ENCODE peak calls at places on chromosomes 4 and X, in seven cellular contexts. G is cardiac muscle cell, D is tibial nerve, Q is mucosa of descending colon, F is astrocyte of the spinal cord, J is endothelial cell, K is psoas muscle. M is an unnamed sample.

GRCh38 chr4:180596888-180597483 is 1646.2 kb upstream of the TENM3 start:
- DNase-seq in Q (no peak), D (no peak), K (no peak), G (no peak), F (no peak), J (no peak), M (no peak)

GRCh38 chr4:65670331-65671031 is at the start of gene EPHA5:
- DNase-seq in F (peak), K (peak), Q (peak), D (peak), G (peak), J (peak), M (no peak)

GRCh38 chrX:140190441-140191108 is 225.3 kb upstream of the CXorf66 start:
- DNase-seq in F (peak), Q (peak), J (no peak), K (no peak), D (no peak), G (peak), M (no peak)

GRCh38 chr4:142596595-142596994 is 249.5 kb downstream of the INPP4B start:
- DNase-seq in Q (no peak), F (no peak), G (no peak), K (no peak), J (no peak), D (no peak), M (no peak)

GRCh38 chr4:56626420-56626819 is 54.7 kb downstream of the HOPX start:
- DNase-seq in K (no peak), G (no peak), J (no peak), Q (no peak), D (no peak), F (no peak), M (no peak)

GRCh38 chrX:87110142-87110541 is 407.5 kb upstream of the KLHL4 start:
- DNase-seq in K (no peak), F (no peak), D (no peak), Q (no peak), J (no peak), G (no peak), M (no peak)

GRCh38 chr4:168521736-168522135 is 24.9 kb downstream of the PALLD start:
- DNase-seq in Q (no peak), F (no peak), D (no peak), K (no peak), G (no peak), J (no peak), M (no peak)

GRCh38 chr4:108141213-108142045 is 27.3 kb downstream of the LEF1 start:
- DNase-seq in F (no peak), K (no peak), D (no peak), Q (no peak), J (no peak), G (no peak), M (no peak)

GRCh38 chrX:154596290-154596929 is 11.5 kb downstream of the CTAG1A start:
- DNase-seq in G (peak), Q (no peak), K (no peak), F (peak), D (no peak), J (no peak), M (peak)

GRCh38 chr4:10275696-10276095 is 159.1 kb upstream of the WDR1 start:
- DNase-seq in Q (no peak), G (no peak), D (no peak), J (no peak), F (no peak), K (no peak), M (no peak)

GRCh38 chrX:98931194-98931593 is 1478.9 kb downstream of the PCDH19 start:
- DNase-seq in G (no peak), K (no peak), Q (no peak), J (no peak), F (no peak), D (no peak), M (no peak)

GRCh38 chr4:141020801-141021261 is 112.4 kb downstream of the RNF150 start:
- DNase-seq in D (no peak), Q (no peak), J (no peak), G (peak), K (no peak), F (peak), M (no peak)

GRCh38 chrX:100946521-100946920 is 17.8 kb upstream of the XKRX start:
- DNase-seq in K (no peak), J (no peak), F (peak), Q (no peak), D (no peak), G (peak), M (no peak)

GRCh38 chr4:3316146-3316545 is 23.3 kb downstream of the RGS12 start:
- DNase-seq in F (no peak), D (no peak), G (no peak), K (no peak), Q (no peak), J (no peak), M (no peak)

GRCh38 chr4:3317011-3317655 is 24.3 kb downstream of the RGS12 start:
- DNase-seq in J (no peak), K (no peak), G (no peak), D (no peak), F (no peak), Q (no peak), M (no peak)

GRCh38 chr4:3320361-3321023 is 27.7 kb downstream of the RGS12 start:
- DNase-seq in F (no peak), J (no peak), Q (no peak), D (no peak), K (peak), G (no peak), M (no peak)

GRCh38 chr4:3317656-3318211 is 24.9 kb downstream of the RGS12 start:
- DNase-seq in Q (no peak), G (no peak), J (no peak), K (no peak), D (no peak), F (no peak), M (no peak)

DNA sequence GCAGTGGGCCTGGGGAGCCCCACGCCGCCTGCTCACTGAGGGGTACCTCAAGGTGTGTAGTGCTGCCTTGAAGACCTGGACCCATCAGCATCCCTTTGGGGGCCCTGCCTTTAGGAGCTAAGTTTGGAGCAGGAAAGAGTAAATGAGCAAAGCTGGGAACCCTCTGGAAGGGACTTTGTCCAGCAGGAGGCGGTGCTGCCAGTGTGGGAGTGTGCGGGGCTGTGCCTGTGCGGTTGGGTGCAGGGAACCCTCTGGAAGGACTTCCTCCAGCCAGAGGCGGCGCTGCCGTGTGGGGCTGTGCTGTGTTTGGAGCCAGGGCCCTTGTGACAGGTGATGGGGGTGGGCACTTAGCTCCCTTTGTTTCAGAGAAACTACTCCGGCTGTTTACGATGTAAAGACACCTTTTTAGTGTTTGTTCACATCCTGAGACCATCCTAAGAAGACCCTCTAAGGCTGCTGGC is 25.8 kb downstream of the RGS12 start:
- DNase-seq in K (no peak), F (no peak), G (no peak), J (peak), Q (no peak), D (no peak), M (no peak)
- TF ChIP-seq CTCF in K (no peak), F (peak), G (no peak), J (peak), Q (no peak), D (no peak), M (no peak)

DNA sequence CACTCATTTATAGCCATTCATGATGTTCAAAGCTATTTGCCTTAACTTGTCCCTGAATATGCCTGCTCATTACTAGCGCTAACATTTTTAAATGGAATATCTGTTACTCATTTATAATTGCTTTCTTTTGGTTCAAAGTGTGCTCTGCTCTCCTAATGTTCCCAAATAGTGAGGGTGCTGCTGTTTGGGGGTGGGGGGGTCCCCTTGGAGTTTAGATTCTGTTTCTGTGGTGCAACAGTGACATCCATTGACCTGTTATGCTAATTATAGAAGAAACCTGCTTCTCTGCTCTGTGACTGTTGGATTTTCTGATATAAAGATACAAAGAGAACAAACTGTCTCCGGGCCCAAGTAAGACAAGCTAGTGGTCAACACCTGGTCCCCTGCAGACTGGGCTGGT is 222.4 kb downstream of the SHROOM3 start:
- DNase-seq in J (no peak), D (no peak), F (no peak), K (no peak), Q (no peak), G (no peak), M (no peak)
- TF ChIP-seq CTCF in J (no peak), D (no peak), F (no peak), K (no peak), Q (no peak), G (no peak), M (no peak)

GRCh38 chr4:52643846-52644245 is 15.3 kb downstream of the USP46 start:
- DNase-seq in G (peak), J (no peak), K (peak), D (peak), F (peak), Q (no peak), M (peak)
- TF ChIP-seq CTCF in G (no peak), J (no peak), K (no peak), D (no peak), F (no peak), Q (no peak), M (no peak)

GRCh38 chr4:125682730-125683129 is 368.0 kb downstream of the FAT4 start:
- DNase-seq in J (no peak), K (no peak), Q (no peak), F (no peak), G (no peak), D (no peak), M (no peak)

GRCh38 chr4:125677665-125678307 is 363.0 kb downstream of the FAT4 start:
- DNase-seq in J (no peak), D (no peak), F (no peak), G (no peak), Q (no peak), K (no peak), M (no peak)

GRCh38 chr4:125676583-125676982 is 361.8 kb downstream of the FAT4 start:
- DNase-seq in J (no peak), K (no peak), Q (no peak), G (no peak), F (no peak), D (no peak), M (no peak)

GRCh38 chr4:125679989-125680388 is 365.2 kb downstream of the FAT4 start:
- DNase-seq in Q (no peak), G (no peak), J (no peak), K (no peak), D (no peak), F (no peak), M (no peak)

GRCh38 chr4:125681240-125681639 is 366.5 kb downstream of the FAT4 start:
- DNase-seq in J (no peak), D (no peak), Q (no peak), K (no peak), F (no peak), G (no peak), M (no peak)
- TF ChIP-seq CTCF in J (no peak), D (no peak), Q (no peak), K (no peak), F (no peak), G (no peak), M (no peak)

GRCh38 chrX:39017062-39017461 is 215.8 kb downstream of the MID1IP1 start:
- DNase-seq in F (no peak), D (no peak), Q (no peak), G (no peak), J (no peak), K (no peak), M (peak)
- TF ChIP-seq CTCF in F (no peak), D (no peak), Q (no peak), G (no peak), J (no peak), K (no peak), M (peak)

GRCh38 chr4:128221556-128221955 is 66.1 kb downstream of the PGRMC2 start:
- DNase-seq in D (no peak), J (no peak), G (no peak), Q (no peak), K (no peak), F (peak), M (no peak)

GRCh38 chr4:128225148-128225547 is 62.5 kb downstream of the PGRMC2 start:
- DNase-seq in Q (no peak), G (peak), F (peak), K (no peak), D (no peak), J (no peak), M (peak)

DNA sequence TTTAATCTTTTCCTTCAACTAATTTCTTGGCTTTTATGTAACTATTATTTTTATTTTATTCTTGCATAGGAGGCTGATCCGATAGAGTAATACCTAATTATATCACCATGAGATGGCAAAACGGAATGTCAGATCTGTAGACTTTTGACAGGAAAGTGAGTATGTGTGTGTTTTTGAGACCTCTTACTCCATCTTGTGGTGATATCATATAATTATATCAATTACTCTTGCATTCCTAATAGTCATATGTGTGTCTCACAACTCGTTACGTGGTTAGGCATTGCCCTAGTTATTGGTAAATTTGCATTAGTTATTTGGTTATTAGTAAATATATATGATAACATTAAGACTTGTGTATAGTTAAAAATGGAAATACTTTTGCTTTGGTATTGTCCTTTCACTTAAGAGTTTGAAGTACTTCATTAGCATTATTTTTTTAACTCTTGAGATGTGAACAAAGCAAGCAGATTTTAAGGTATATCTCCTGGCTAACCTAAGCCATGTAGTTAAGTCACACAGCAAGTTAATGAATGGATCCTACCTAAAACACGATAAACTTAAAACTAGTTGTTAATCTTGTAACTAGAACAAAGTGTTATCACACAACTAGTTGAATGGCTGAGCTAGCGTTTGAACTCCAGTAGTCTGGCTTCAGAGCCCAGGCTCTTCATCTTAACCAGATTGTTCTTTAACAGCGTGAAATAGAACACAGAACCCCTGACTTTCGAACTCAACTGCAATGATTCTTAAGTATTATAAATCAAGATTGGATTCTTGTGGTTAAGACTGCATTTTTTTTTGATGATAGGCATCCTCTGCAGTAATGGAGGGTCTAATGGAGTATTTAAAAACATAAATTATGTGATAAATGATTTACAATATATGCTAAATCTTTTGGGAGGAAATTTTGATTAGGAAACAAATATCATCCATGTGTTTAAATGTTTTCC is 67.1 kb downstream of the PGRMC2 start:
- DNase-seq in K (no peak), D (no peak), F (peak), J (no peak), Q (no peak), G (peak), M (no peak)
- TF ChIP-seq CTCF in K (peak), D (peak), F (peak), J (no peak), Q (no peak), G (peak), M (no peak)

M was measured in Calu3.